ENCODE peak calls at places on chromosomes 7 and 10, in six cellular contexts. One of them, this sample, is unnamed.

GRCh38 chr10:3100856-3101640 is 33.7 kb downstream of the PFKP start:
- DNase-seq in coronary artery: no peak
- DNase-seq in progenitor cell of endocrine pancreas: no peak
- DNase-seq in cardiac fibroblast: no peak
- DNase-seq in suprapubic skin: no peak
- DNase-seq in nephron progenitor cell: no peak
- DNase-seq in this sample: no peak

GRCh38 chr10:17835688-17836087 is 26.5 kb downstream of the MRC1 start:
- DNase-seq in suprapubic skin: no peak
- DNase-seq in coronary artery: no peak
- DNase-seq in progenitor cell of endocrine pancreas: no peak
- DNase-seq in cardiac fibroblast: peak; percentile 90
- DNase-seq in nephron progenitor cell: no peak
- DNase-seq in this sample: no peak

GRCh38 chr7:44471436-44471835 is 19.0 kb downstream of the NUDCD3 start:
- DNase-seq in progenitor cell of endocrine pancreas: no peak
- DNase-seq in coronary artery: no peak
- DNase-seq in nephron progenitor cell: no peak
- DNase-seq in cardiac fibroblast: no peak
- DNase-seq in suprapubic skin: no peak
- DNase-seq in this sample: no peak

GRCh38 chr10:76306859-76307258 is 875.4 kb downstream of the LRMDA start:
- DNase-seq in cardiac fibroblast: peak; percentile 58
- DNase-seq in progenitor cell of endocrine pancreas: no peak
- DNase-seq in nephron progenitor cell: no peak
- DNase-seq in coronary artery: no peak
- DNase-seq in suprapubic skin: no peak
- DNase-seq in this sample: no peak

GRCh38 chr7:49852619-49853462 is 79.4 kb downstream of the VWC2 start:
- DNase-seq in suprapubic skin: no peak
- DNase-seq in progenitor cell of endocrine pancreas: peak; percentile 32
- DNase-seq in coronary artery: no peak
- DNase-seq in nephron progenitor cell: peak; percentile 60
- DNase-seq in cardiac fibroblast: peak; percentile 64
- DNase-seq in this sample: no peak

GRCh38 chr10:76732306-76732705 is 905.3 kb downstream of the KCNMA1 start:
- DNase-seq in coronary artery: no peak
- DNase-seq in cardiac fibroblast: no peak
- DNase-seq in progenitor cell of endocrine pancreas: no peak
- DNase-seq in nephron progenitor cell: no peak
- DNase-seq in suprapubic skin: no peak
- DNase-seq in this sample: no peak

GRCh38 chr10:124791378-124792348 is at the start of gene EEF1AKMT2:
- DNase-seq in suprapubic skin: peak; percentile 83
- DNase-seq in progenitor cell of endocrine pancreas: peak; percentile 75
- DNase-seq in cardiac fibroblast: peak; percentile 88
- DNase-seq in coronary artery: peak; percentile 80
- DNase-seq in nephron progenitor cell: peak; percentile 91
- DNase-seq in this sample: peak; percentile 85

GRCh38 chr10:30579554-30579953 is 50.0 kb downstream of the LYZL2 start:
- DNase-seq in progenitor cell of endocrine pancreas: no peak
- DNase-seq in coronary artery: no peak
- DNase-seq in nephron progenitor cell: no peak
- DNase-seq in cardiac fibroblast: no peak
- DNase-seq in suprapubic skin: no peak
- DNase-seq in this sample: no peak

GRCh38 chr7:16078076-16078952 is 343.0 kb downstream of the CRPPA start:
- DNase-seq in coronary artery: no peak
- DNase-seq in nephron progenitor cell: peak; percentile 25
- DNase-seq in suprapubic skin: no peak
- DNase-seq in progenitor cell of endocrine pancreas: no peak
- DNase-seq in cardiac fibroblast: peak; percentile 87
- DNase-seq in this sample: no peak

GRCh38 chr10:92699193-92699517 is 9.4 kb downstream of the HHEX start:
- DNase-seq in cardiac fibroblast: no peak
- DNase-seq in coronary artery: no peak
- DNase-seq in nephron progenitor cell: no peak
- DNase-seq in progenitor cell of endocrine pancreas: no peak
- DNase-seq in suprapubic skin: no peak
- DNase-seq in this sample: no peak

GRCh38 chr10:119283387-119283786 is 76.0 kb downstream of the GRK5 start:
- DNase-seq in suprapubic skin: no peak
- DNase-seq in nephron progenitor cell: no peak
- DNase-seq in cardiac fibroblast: no peak
- DNase-seq in coronary artery: no peak
- DNase-seq in progenitor cell of endocrine pancreas: no peak
- DNase-seq in this sample: no peak

GRCh38 chr7:103499976-103500375 is 54.0 kb upstream of the SLC26A5 start:
- DNase-seq in nephron progenitor cell: no peak
- DNase-seq in cardiac fibroblast: peak; percentile 80
- DNase-seq in coronary artery: no peak
- DNase-seq in suprapubic skin: no peak
- DNase-seq in progenitor cell of endocrine pancreas: no peak
- DNase-seq in this sample: no peak

GRCh38 chr10:60627778-60628773 is 150.2 kb upstream of the CDK1 start:
- DNase-seq in progenitor cell of endocrine pancreas: no peak
- DNase-seq in coronary artery: no peak
- DNase-seq in suprapubic skin: no peak
- DNase-seq in nephron progenitor cell: no peak
- DNase-seq in cardiac fibroblast: no peak
- DNase-seq in this sample: no peak

GRCh38 chr7:119046068-119046467 is 821.6 kb downstream of the ANKRD7 start:
- DNase-seq in suprapubic skin: no peak
- DNase-seq in progenitor cell of endocrine pancreas: no peak
- DNase-seq in cardiac fibroblast: no peak
- DNase-seq in nephron progenitor cell: no peak
- DNase-seq in coronary artery: no peak
- DNase-seq in this sample: no peak

GRCh38 chr10:4372601-4373000 is 453.4 kb upstream of the AKR1E2 start:
- DNase-seq in suprapubic skin: no peak
- DNase-seq in cardiac fibroblast: peak; percentile 100
- DNase-seq in progenitor cell of endocrine pancreas: no peak
- DNase-seq in coronary artery: no peak
- DNase-seq in nephron progenitor cell: no peak
- DNase-seq in this sample: no peak

GRCh38 chr10:94076325-94076841 is 82.7 kb downstream of the PLCE1 start:
- DNase-seq in cardiac fibroblast: peak; percentile 63
- DNase-seq in suprapubic skin: no peak
- DNase-seq in progenitor cell of endocrine pancreas: no peak
- DNase-seq in nephron progenitor cell: no peak
- DNase-seq in coronary artery: no peak
- DNase-seq in this sample: no peak

GRCh38 chr10:122132331-122132755 is 138.8 kb upstream of the BTBD16 start:
- DNase-seq in suprapubic skin: no peak
- DNase-seq in cardiac fibroblast: no peak
- DNase-seq in coronary artery: no peak
- DNase-seq in nephron progenitor cell: no peak
- DNase-seq in progenitor cell of endocrine pancreas: no peak
- DNase-seq in this sample: no peak

GRCh38 chr7:155466142-155466813 is 8.3 kb downstream of the EN2 start:
- DNase-seq in coronary artery: no peak
- DNase-seq in suprapubic skin: no peak
- DNase-seq in cardiac fibroblast: no peak
- DNase-seq in nephron progenitor cell: peak; percentile 43
- DNase-seq in progenitor cell of endocrine pancreas: no peak
- DNase-seq in this sample: peak; percentile 81

GRCh38 chr7:44898059-44898458 is 12.7 kb upstream of the PURB start:
- DNase-seq in suprapubic skin: no peak
- DNase-seq in cardiac fibroblast: no peak
- DNase-seq in nephron progenitor cell: no peak
- DNase-seq in progenitor cell of endocrine pancreas: no peak
- DNase-seq in coronary artery: no peak
- DNase-seq in this sample: no peak

GRCh38 chr7:95723583-95724180 is 48.7 kb upstream of the DYNC1I1 start:
- DNase-seq in suprapubic skin: no peak
- DNase-seq in cardiac fibroblast: peak; percentile 72
- DNase-seq in nephron progenitor cell: peak; percentile 44
- DNase-seq in coronary artery: no peak
- DNase-seq in progenitor cell of endocrine pancreas: peak; percentile 35
- DNase-seq in this sample: no peak

GRCh38 chr7:127766831-127767489 is 115.0 kb downstream of the SND1 start:
- DNase-seq in coronary artery: no peak
- DNase-seq in progenitor cell of endocrine pancreas: no peak
- DNase-seq in nephron progenitor cell: no peak
- DNase-seq in cardiac fibroblast: no peak
- DNase-seq in suprapubic skin: no peak
- DNase-seq in this sample: no peak

GRCh38 chr10:129949411-129950335 is 14.4 kb downstream of the EBF3 start:
- DNase-seq in suprapubic skin: no peak
- DNase-seq in coronary artery: no peak
- DNase-seq in progenitor cell of endocrine pancreas: no peak
- DNase-seq in nephron progenitor cell: peak; percentile 65
- DNase-seq in cardiac fibroblast: peak; percentile 81
- DNase-seq in this sample: peak; percentile 51

GRCh38 chr10:30127120-30127541 is 67.7 kb upstream of the JCAD start:
- DNase-seq in suprapubic skin: no peak
- DNase-seq in nephron progenitor cell: no peak
- DNase-seq in progenitor cell of endocrine pancreas: no peak
- DNase-seq in coronary artery: no peak
- DNase-seq in cardiac fibroblast: peak; percentile 51
- DNase-seq in this sample: no peak

DNA sequence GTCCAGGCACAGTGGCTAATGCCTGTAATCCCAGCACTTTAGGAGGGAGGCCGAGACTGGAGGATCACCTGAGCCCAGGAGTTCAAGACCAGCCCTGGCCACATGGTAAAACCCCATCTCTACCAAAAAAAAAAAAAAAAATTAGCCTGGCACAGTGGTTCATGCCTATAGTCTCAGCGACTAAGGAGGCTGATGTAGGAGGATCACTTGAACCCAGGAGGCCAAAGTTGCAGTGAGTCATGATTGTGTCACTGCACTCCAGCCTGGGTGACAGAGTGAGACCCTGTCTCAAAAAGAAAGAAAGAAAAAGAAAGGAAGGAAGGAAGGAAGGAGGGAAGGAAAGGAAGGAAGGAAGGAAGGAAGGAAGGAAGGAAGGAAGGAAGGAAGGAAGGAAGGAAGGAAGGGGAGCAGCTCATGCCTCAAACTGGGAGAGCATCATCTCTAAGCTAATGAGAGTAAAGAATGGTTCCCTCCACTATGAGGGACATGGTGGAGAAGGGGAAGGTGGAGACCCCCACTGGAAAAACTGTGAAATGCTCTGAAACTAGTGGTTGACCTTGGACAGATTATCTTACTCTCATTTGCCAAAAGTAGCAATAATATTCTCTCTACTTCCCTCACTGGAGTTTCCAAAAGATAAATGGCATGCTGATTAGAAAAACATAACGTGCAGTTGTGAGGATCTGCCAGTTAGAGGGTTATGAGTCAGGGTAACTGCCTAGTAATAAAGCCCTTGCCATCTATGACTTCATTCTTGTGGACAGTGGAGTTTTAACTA is 16.8 kb downstream of the GIMAP5 start:
- DNase-seq in coronary artery: no peak
- DNase-seq in suprapubic skin: no peak
- DNase-seq in nephron progenitor cell: no peak
- DNase-seq in cardiac fibroblast: peak; percentile 6
- DNase-seq in progenitor cell of endocrine pancreas: no peak
- DNase-seq in this sample: no peak
- TF ChIP-seq CTCF in coronary artery: no peak
- TF ChIP-seq CTCF in suprapubic skin: no peak
- TF ChIP-seq CTCF in nephron progenitor cell: peak; percentile 47
- TF ChIP-seq CTCF in cardiac fibroblast: no peak
- TF ChIP-seq CTCF in progenitor cell of endocrine pancreas: peak; percentile 35
- TF ChIP-seq CTCF in this sample: peak; percentile 7

DNA sequence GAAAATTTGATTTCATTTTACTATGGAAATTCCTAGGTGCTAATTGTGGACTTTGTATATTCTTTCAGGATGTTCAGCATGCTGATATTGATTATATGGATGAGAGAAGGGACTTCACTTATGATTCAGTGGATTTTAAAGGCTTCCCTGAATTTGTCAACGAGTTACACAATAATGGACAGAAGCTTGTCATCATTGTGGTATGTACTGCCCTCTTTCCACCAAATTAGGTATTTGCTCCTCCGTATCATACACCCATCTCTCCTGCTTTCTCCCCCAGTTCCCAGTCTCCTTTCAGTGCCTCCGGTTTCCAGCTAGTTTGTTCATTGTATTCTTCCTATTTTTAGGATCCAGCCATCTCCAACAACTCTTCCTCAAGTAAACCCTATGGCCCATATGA is 34.6 kb downstream of the MGAM start:
- DNase-seq in suprapubic skin: no peak
- DNase-seq in coronary artery: no peak
- DNase-seq in nephron progenitor cell: no peak
- DNase-seq in cardiac fibroblast: peak; percentile 81
- DNase-seq in progenitor cell of endocrine pancreas: no peak
- DNase-seq in this sample: no peak
- TF ChIP-seq CTCF in suprapubic skin: no peak
- TF ChIP-seq CTCF in coronary artery: no peak
- TF ChIP-seq CTCF in nephron progenitor cell: no peak
- TF ChIP-seq CTCF in cardiac fibroblast: no peak
- TF ChIP-seq CTCF in progenitor cell of endocrine pancreas: no peak
- TF ChIP-seq CTCF in this sample: no peak

GRCh38 chr10:14971867-14972448 is 12.8 kb downstream of the MEIG1 start:
- DNase-seq in suprapubic skin: no peak
- DNase-seq in nephron progenitor cell: peak; percentile 48
- DNase-seq in progenitor cell of endocrine pancreas: no peak
- DNase-seq in cardiac fibroblast: peak; percentile 34
- DNase-seq in coronary artery: no peak
- DNase-seq in this sample: no peak

GRCh38 chr10:14975672-14976273 is 16.6 kb downstream of the MEIG1 start:
- DNase-seq in coronary artery: no peak
- DNase-seq in suprapubic skin: no peak
- DNase-seq in cardiac fibroblast: no peak
- DNase-seq in progenitor cell of endocrine pancreas: no peak
- DNase-seq in nephron progenitor cell: no peak
- DNase-seq in this sample: no peak
- TF ChIP-seq CTCF in coronary artery: no peak
- TF ChIP-seq CTCF in suprapubic skin: no peak
- TF ChIP-seq CTCF in cardiac fibroblast: peak; percentile 14
- TF ChIP-seq CTCF in progenitor cell of endocrine pancreas: no peak
- TF ChIP-seq CTCF in nephron progenitor cell: no peak
- TF ChIP-seq CTCF in this sample: no peak

DNA sequence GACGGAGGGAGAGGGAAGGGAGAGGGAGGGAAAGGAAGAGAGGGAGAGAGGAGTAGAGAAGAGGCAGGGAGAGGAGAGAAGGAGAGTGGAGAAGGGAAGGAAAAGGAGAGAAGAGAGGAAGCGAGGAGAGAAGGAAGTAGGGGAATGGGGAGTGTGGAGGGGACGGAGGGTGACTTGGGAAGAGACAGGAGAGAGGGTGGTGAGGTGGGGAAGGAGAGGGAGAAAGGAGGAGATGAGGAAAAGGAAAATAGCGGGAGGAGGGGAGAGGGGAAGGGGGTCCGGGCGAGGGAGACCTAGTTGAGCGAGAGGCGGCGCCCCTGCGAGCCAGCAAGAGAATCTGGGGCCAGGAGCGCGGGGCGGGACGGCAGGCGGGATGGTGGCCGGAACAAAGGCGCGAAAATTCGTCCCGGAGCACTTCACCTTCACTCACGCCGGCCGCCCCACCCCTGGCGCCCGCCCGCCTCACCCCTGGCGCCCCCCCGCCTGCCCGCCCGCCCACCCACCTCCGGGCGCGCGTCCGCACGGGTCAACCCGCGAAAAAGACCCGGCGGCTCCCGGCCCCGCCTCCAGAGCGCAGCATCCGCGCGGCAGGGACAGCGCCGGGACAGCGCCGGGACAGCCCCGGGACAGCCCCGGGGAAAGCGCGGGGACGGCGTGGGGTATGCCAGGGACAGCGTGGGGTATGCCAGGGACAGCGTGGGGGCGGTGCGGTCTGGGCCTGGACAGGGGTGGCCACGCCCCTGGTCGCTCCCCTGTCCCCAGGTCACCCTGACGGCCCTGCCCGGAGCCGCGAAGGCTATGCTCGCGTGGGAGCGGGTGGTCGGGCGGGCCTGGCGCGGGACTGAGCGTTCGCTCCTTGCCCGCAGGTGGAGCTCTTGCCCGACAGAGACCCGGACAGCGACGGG is 4.2 kb downstream of the VSTM2A start:
- DNase-seq in nephron progenitor cell: peak; percentile 78
- DNase-seq in suprapubic skin: no peak
- DNase-seq in cardiac fibroblast: no peak
- DNase-seq in progenitor cell of endocrine pancreas: peak; percentile 55
- DNase-seq in coronary artery: no peak
- DNase-seq in this sample: no peak
- TF ChIP-seq CTCF in nephron progenitor cell: peak; percentile 36
- TF ChIP-seq CTCF in suprapubic skin: no peak
- TF ChIP-seq CTCF in cardiac fibroblast: peak; percentile 2
- TF ChIP-seq CTCF in progenitor cell of endocrine pancreas: peak; percentile 69
- TF ChIP-seq CTCF in coronary artery: no peak
- TF ChIP-seq CTCF in this sample: no peak